ENCODE peak calls at places on chromosomes 13 and 19, in six cellular contexts. U is activated T-cell treated with anti-CD3 and anti-CD28 coated beads for 1 hour; D is left ventricle myocardium inferior; Y is EL; R is stimulated activated CD4-positive, alpha-beta T cell treated with anti-CD3 and anti-CD28 coated beads, Interleukin-15, amount 100 ng/mL, for 1 hour; G is HFF-Myc. Q is an unnamed sample.
A peak's percentile ranks its signal among the peaks of the same experiment; 100 is the strongest.

GRCh38 chr13:27446986-27447583 is 3.3 kb downstream of the MTIF3 start:
- DNase-seq in U (no peak), D (no peak), Y (no peak), R (no peak), G (no peak), Q (no peak)

GRCh38 chr19:6481541-6482342 is at the start of gene DENND1C:
- DNase-seq in R (peak; percentile 43), U (peak; percentile 63), Y (no peak), G (no peak), D (no peak), Q (no peak)

GRCh38 chr19:5955638-5955935 is 22.4 kb downstream of the RANBP3 start:
- DNase-seq in U (no peak), D (no peak), Y (no peak), G (no peak), R (no peak), Q (no peak)

GRCh38 chr19:53982611-53983010 is 8.8 kb upstream of the CACNG6 start:
- DNase-seq in Y (peak; percentile 43), D (peak; percentile 55), U (no peak), G (no peak), R (no peak), Q (no peak)

GRCh38 chr13:42219870-42220269 is 52.1 kb upstream of the AKAP11 start:
- DNase-seq in D (no peak), R (no peak), G (no peak), U (no peak), Y (no peak), Q (no peak)

GRCh38 chr19:2294377-2295335 is 12.7 kb upstream of the PEAK3 start:
- DNase-seq in G (peak; percentile 56), Y (peak; percentile 69), R (no peak), U (no peak), D (no peak), Q (no peak)

GRCh38 chr13:22800726-22801401 is 379.9 kb upstream of the SGCG start:
- DNase-seq in Y (no peak), D (peak; percentile 19), R (no peak), U (no peak), G (no peak), Q (no peak)

GRCh38 chr19:1608414-1609391 is 3.4 kb upstream of the UQCR11 start:
- DNase-seq in R (no peak), Y (peak; percentile 39), D (no peak), G (no peak), U (no peak), Q (peak; percentile 29)

GRCh38 chr19:18763674-18764590 is 27.2 kb downstream of the COMP start:
- DNase-seq in U (no peak), G (peak; percentile 61), Y (peak; percentile 91), D (no peak), R (no peak), Q (no peak)

GRCh38 chr13:77034883-77035282 is 7.9 kb upstream of the FBXL3 start:
- DNase-seq in G (no peak), D (no peak), R (no peak), Y (peak; percentile 56), U (no peak), Q (no peak)

GRCh38 chr13:51339952-51340732 is 651 bp downstream of the SERPINE3 start:
- DNase-seq in D (no peak), U (no peak), G (no peak), Y (no peak), R (no peak), Q (no peak)

GRCh38 chr13:35994131-35994966 is 136.8 kb downstream of the DCLK1 start:
- DNase-seq in G (peak; percentile 6), R (no peak), U (no peak), Y (peak; percentile 93), D (peak; percentile 45), Q (peak; percentile 45)

GRCh38 chr19:39843919-39844793 is 2.0 kb downstream of the FBL start:
- DNase-seq in R (no peak), D (no peak), Y (peak; percentile 60), G (no peak), U (no peak), Q (no peak)

GRCh38 chr13:41562083-41562482 is 104.7 kb downstream of the RGCC start:
- DNase-seq in R (no peak), U (no peak), G (peak; percentile 77), Y (peak; percentile 86), D (peak; percentile 82), Q (peak; percentile 91)

Q was measured in ovary.